ENCODE peak calls at places on chromosomes 4 and X, in seven cellular contexts. A is LNCaP clone FGC, I is amygdala, K is HuH-7.5, Q is mesenchymal stem cell, B is RWPE1, V is posterior cingulate gyrus. G is an unnamed sample.

GRCh38 chr4:140037353-140038030 is 116.5 kb downstream of the MAML3 start:
- DNase-seq in A (no peak), I (no peak), K (no peak), Q (peak), B (peak), V (no peak), G (peak)

GRCh38 chr4:13349096-13349495 is 135.0 kb downstream of the RAB28 start:
- DNase-seq in A (no peak), I (no peak), K (no peak), Q (peak), B (no peak), V (no peak), G (no peak)

GRCh38 chrX:135429429-135429828 is 7.7 kb downstream of the SMIM10L2A start:
- DNase-seq in A (no peak), I (no peak), K (no peak), Q (no peak), B (no peak), V (no peak), G (no peak)

GRCh38 chr4:180197471-180197870 is 2045.7 kb upstream of the TENM3 start:
- DNase-seq in A (no peak), I (no peak), K (no peak), Q (no peak), B (no peak), V (no peak), G (no peak)

GRCh38 chr4:138241281-138242075 is 671 bp downstream of the SLC7A11 start:
- DNase-seq in A (no peak), I (no peak), K (no peak), Q (peak), B (peak), V (peak), G (peak)

GRCh38 chr4:84804126-84804525 is 162.4 kb downstream of the WDFY3 start:
- DNase-seq in A (no peak), I (no peak), K (no peak), Q (peak), B (no peak), V (no peak), G (no peak)

GRCh38 chr4:113627321-113627720 is 134.2 kb downstream of the CAMK2D start:
- DNase-seq in A (no peak), I (no peak), K (no peak), Q (no peak), B (no peak), V (no peak), G (no peak)

GRCh38 chr4:125140966-125141495 is 173.7 kb upstream of the FAT4 start:
- DNase-seq in A (no peak), I (no peak), K (no peak), Q (peak), B (peak), V (no peak), G (peak)

GRCh38 chrX:40864972-40865371 is 129.6 kb upstream of the MED14 start:
- DNase-seq in A (no peak), I (no peak), K (no peak), Q (no peak), B (no peak), V (no peak), G (no peak)

GRCh38 chr4:122584517-122584916 is 36.3 kb downstream of the IL21 start:
- DNase-seq in A (no peak), I (no peak), K (no peak), Q (peak), B (peak), V (no peak), G (peak)

GRCh38 chr4:98851806-98852205 is 77.1 kb downstream of the EIF4E start:
- DNase-seq in A (no peak), I (no peak), K (no peak), Q (peak), B (no peak), V (no peak), G (no peak)

GRCh38 chrX:19852014-19853005 is 35.1 kb downstream of the SH3KBP1 start:
- DNase-seq in A (no peak), I (no peak), K (no peak), Q (peak), B (peak), V (no peak), G (peak)

GRCh38 chr4:16110199-16110598 is 26.4 kb upstream of the PROM1 start:
- DNase-seq in A (peak), I (no peak), K (no peak), Q (no peak), B (no peak), V (no peak), G (no peak)

GRCh38 chr4:3114377-3114776 is 39.9 kb downstream of the HTT start:
- DNase-seq in A (no peak), I (no peak), K (no peak), Q (no peak), B (no peak), V (no peak), G (no peak)

GRCh38 chr4:84279678-84280077 is 219.4 kb downstream of the NKX6-1 start:
- DNase-seq in A (peak), I (no peak), K (no peak), Q (no peak), B (no peak), V (no peak), G (no peak)

GRCh38 chr4:6910340-6910959 is 824 bp downstream of the TBC1D14 start:
- DNase-seq in A (no peak), I (no peak), K (peak), Q (no peak), B (no peak), V (no peak), G (peak)

GRCh38 chr4:143441678-143442077 is 71.8 kb upstream of the SMARCA5 start:
- DNase-seq in A (no peak), I (no peak), K (no peak), Q (no peak), B (no peak), V (peak), G (peak)

GRCh38 chr4:168815373-168816345 is 194.4 kb downstream of the CBR4 start:
- DNase-seq in A (no peak), I (no peak), K (no peak), Q (peak), B (no peak), V (no peak), G (no peak)

GRCh38 chr4:87011340-87012034 is 76.7 kb downstream of the AFF1 start:
- DNase-seq in A (no peak), I (no peak), K (no peak), Q (peak), B (peak), V (no peak), G (peak)

G was measured in RKO.